ENCODE peak calls at places on chromosome 19, in eight cellular contexts. H is effector memory CD4-positive, alpha-beta T cell; R is iPS DF 6.9; C is IMR-90; W is BE2C; Y is CD8-positive, alpha-beta T cell; J is esophagus squamous epithelium; S is CD4-positive, alpha-beta memory T cell. U is an unnamed sample. For H3K36me3 and H3K9me3, the result is how much of the 10 kb centered on the place peaks cover.

GRCh38 chr19:11446652-11447301 is 11.3 kb downstream of the PRKCSH start:
- DNase-seq in H (peak), R (no peak), C (no peak), W (peak), Y (no peak), J (no peak), S (peak), U (no peak)

GRCh38 chr19:30881281-30881680 is 468.0 kb downstream of the TSHZ3 start:
- DNase-seq in H (no peak), R (no peak), C (no peak), W (no peak), Y (no peak), J (no peak), S (no peak), U (no peak)

GRCh38 chr19:30225615-30226463 is 146.3 kb upstream of the ZNF536 start:
- DNase-seq in H (no peak), R (no peak), C (no peak), W (peak), Y (no peak), J (no peak), S (no peak), U (peak)

GRCh38 chr19:55212447-55212846 is 3.1 kb upstream of the PTPRH start:
- DNase-seq in H (no peak), R (no peak), C (no peak), W (peak), Y (no peak), J (no peak), S (peak), U (no peak)

GRCh38 chr19:11480081-11480926 is 542 bp downstream of the ELAVL3 start:
- DNase-seq in H (no peak), R (no peak), C (no peak), W (peak), Y (no peak), J (no peak), S (no peak), U (no peak)

GRCh38 chr19:3319643-3320353 is 46.6 kb upstream of the NFIC start:
- DNase-seq in H (no peak), R (no peak), C (no peak), W (no peak), Y (no peak), J (no peak), S (no peak), U (no peak)

GRCh38 chr19:29845576-29846176 is 33.9 kb downstream of the CCNE1 start:
- DNase-seq in H (no peak), R (no peak), C (peak), W (no peak), Y (no peak), J (no peak), S (no peak), U (no peak)

GRCh38 chr19:2042485-2043268 is 8.4 kb downstream of the MKNK2 start:
- DNase-seq in H (no peak), R (no peak), C (no peak), W (no peak), Y (no peak), J (no peak), S (no peak), U (peak)

GRCh38 chr19:1252221-1252817 is 3.9 kb downstream of the MIDN start:
- DNase-seq in H (peak), R (no peak), C (peak), W (peak), Y (peak), J (peak), S (peak), U (peak)

GRCh38 chr19:5805465-5806132 is 732 bp downstream of the NRTN start:
- DNase-seq in H (peak), R (no peak), C (peak), W (peak), Y (peak), J (no peak), S (peak), U (no peak)

GRCh38 chr19:35095667-35096368 is 19.8 kb upstream of the FXYD3 start:
- DNase-seq in H (no peak), R (no peak), C (no peak), W (no peak), Y (no peak), J (no peak), S (no peak), U (no peak)

GRCh38 chr19:49997709-49998108 is 27.5 kb downstream of the VRK3 start:
- DNase-seq in H (no peak), R (no peak), C (peak), W (peak), Y (no peak), J (no peak), S (peak), U (no peak)

GRCh38 chr19:19628499-19629134 is 597 bp upstream of the LPAR2 start:
- DNase-seq in H (peak), R (peak), C (peak), W (no peak), Y (no peak), J (no peak), S (peak), U (peak)
- H3K36me3 ChIP-seq in H (under half), R (under half), C (under half), W (under half), Y (under half), J (under half), S (under half), U (under half)

DNA sequence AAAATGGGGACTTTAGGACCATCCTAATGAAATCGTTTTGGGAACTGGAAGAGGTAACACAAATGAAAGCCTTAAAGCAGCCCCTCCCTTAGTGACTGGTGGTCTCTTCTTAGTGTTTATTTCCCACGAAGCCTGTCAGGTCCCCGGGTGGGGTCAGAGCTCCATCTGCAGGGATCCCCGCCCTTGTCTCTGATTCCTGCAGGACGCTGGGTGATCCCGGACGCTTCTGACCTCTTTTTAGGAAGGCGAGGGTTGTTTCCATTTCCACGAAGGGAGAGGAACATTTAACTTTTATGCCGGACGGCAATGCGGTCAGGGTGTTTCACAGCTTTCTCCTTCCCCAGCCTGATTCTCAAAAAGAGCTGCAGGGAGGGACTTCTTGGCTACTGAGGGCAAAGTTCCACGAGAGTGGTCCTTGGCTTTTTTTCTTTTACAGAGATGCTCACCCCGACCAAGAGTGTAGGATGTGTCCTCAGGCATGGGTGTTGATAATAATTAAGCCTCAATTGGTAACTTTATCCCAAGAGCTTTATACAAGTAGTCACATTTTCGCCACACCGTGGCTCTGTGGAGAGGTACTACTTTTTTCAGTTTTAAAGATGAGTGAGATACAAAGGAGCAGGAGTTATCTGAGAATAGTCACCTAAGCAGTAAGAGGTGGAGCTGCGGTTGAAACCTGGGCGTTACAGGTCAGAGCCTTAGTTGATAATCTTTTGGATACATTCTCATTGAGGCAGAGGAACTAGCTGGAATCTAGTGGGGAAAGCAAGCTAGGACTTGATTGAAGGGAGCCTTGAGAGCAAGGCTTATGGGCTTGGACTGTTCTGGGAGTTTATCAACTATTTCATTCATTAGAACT is 813 bp downstream of the ZNF284 start:
- DNase-seq in H (no peak), R (no peak), C (no peak), W (no peak), Y (no peak), J (no peak), S (no peak), U (no peak)
- H3K9me3 ChIP-seq in H (under half), R (under half), C (under half), W (under half), Y (under half), J (under half), S (under half), U (under half)

GRCh38 chr19:15425321-15425950 is 6.6 kb upstream of the AKAP8L start:
- DNase-seq in H (no peak), R (no peak), C (no peak), W (no peak), Y (no peak), J (no peak), S (no peak), U (no peak)
- H3K36me3 ChIP-seq in H (half or more), R (under half), C (half or more), W (half or more), Y (under half), J (under half), S (under half), U (half or more)

DNA sequence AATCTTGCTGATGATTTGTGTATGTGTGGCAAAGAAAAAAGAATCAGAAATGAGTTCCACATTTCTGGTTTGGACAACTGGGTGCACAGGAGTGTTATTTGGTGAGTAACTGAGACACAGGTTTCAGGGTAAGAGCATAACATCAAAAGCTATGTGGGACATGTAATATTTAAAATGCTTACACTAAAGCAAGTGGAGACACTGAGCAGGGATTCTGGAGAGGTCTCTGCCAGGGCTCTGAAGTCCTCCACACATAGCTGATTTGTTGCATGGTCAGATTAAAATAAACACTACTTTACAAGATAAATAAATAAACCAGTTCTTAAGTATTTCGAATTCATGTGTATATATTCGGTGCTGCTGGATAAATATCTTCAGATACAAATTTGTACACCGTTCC is 16.3 kb upstream of the PEG3 start:
- DNase-seq in H (no peak), R (no peak), C (no peak), W (no peak), Y (no peak), J (no peak), S (no peak), U (no peak)
- H3K9me3 ChIP-seq in H (under half), R (under half), C (under half), W (under half), Y (under half), J (under half), S (under half), U (under half)

GRCh38 chr19:42285988-42286348 is 16.0 kb upstream of the PRR19 start:
- DNase-seq in H (no peak), R (no peak), C (no peak), W (no peak), Y (no peak), J (no peak), S (no peak), U (no peak)

GRCh38 chr19:42287826-42288107 is 14.2 kb upstream of the PRR19 start:
- DNase-seq in H (no peak), R (no peak), C (no peak), W (no peak), Y (no peak), J (no peak), S (no peak), U (no peak)

GRCh38 chr19:42288411-42288810 is 13.5 kb upstream of the PRR19 start:
- DNase-seq in H (no peak), R (no peak), C (no peak), W (no peak), Y (no peak), J (no peak), S (no peak), U (no peak)

GRCh38 chr19:42286349-42287016 is 15.4 kb upstream of the PRR19 start:
- DNase-seq in H (no peak), R (no peak), C (peak), W (peak), Y (no peak), J (no peak), S (no peak), U (no peak)

GRCh38 chr19:42287017-42287825 is 14.7 kb upstream of the PRR19 start:
- DNase-seq in H (no peak), R (no peak), C (no peak), W (no peak), Y (no peak), J (no peak), S (no peak), U (no peak)
- H3K36me3 ChIP-seq in H (half or more), R (under half), C (half or more), W (half or more), Y (under half), J (under half), S (under half), U (under half)

DNA sequence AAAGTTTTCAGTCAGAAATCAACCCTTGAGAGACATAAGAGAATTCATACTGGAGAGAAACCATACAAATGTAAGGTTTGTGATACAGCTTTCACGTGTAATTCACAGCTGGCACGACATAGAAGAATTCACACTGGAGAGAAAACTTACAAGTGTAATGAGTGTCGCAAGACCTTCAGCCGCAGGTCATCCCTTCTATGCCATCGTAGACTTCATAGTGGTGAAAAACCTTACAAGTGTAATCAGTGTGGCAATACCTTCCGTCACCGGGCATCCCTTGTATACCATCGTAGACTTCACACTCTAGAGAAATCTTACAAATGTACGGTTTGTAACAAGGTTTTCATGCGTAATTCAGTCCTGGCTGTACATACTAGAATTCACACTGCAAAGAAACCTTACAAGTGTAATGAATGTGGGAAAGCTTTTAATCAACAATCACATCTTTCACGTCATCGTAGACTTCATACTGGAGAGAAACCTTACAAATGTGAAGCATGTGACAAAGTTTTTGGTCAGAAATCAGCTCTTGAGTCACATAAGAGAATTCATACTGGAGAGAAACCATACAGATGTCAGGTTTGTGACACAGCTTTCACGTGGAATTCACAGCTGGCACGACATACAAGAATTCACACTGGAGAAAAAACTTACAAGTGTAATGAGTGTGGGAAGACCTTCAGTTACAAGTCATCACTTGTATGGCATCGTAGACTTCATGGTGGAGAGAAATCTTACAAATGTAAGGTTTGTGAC is 15.7 kb upstream of the ZNF701 start:
- DNase-seq in H (no peak), R (no peak), C (no peak), W (no peak), Y (no peak), J (no peak), S (no peak), U (no peak)
- H3K9me3 ChIP-seq in H (under half), R (under half), C (half or more), W (under half), Y (under half), J (half or more), S (under half), U (under half)

GRCh38 chr19:57096640-57097361 is 23.0 kb upstream of the USP29 start:
- DNase-seq in H (no peak), R (no peak), C (no peak), W (no peak), Y (no peak), J (no peak), S (no peak), U (no peak)
- H3K36me3 ChIP-seq in H (under half), R (under half), C (under half), W (under half), Y (under half), J (under half), S (under half), U (under half)

U was measured in left lung.